ENCODE peak calls at places on chromosomes 2 and 18, in seven cellular contexts. One of them, this sample, is unnamed.

GRCh38 chr2:85905187-85905666 is 16.4 kb upstream of the ST3GAL5 start:
- DNase-seq in lower leg skin: no peak
- DNase-seq in SJCRH30: no peak
- DNase-seq in fibroblast of lung: no peak
- DNase-seq in lower lobe of right lung: no peak
- DNase-seq in GM23248: peak
- DNase-seq in kidney: no peak
- DNase-seq in this sample: peak

GRCh38 chr2:105236060-105236424 is 5.5 kb upstream of the GPR45 start:
- DNase-seq in kidney: no peak
- DNase-seq in fibroblast of lung: no peak
- DNase-seq in lower leg skin: no peak
- DNase-seq in GM23248: no peak
- DNase-seq in lower lobe of right lung: no peak
- DNase-seq in SJCRH30: no peak
- DNase-seq in this sample: no peak

GRCh38 chr2:85173909-85174308 is 40.7 kb downstream of the TCF7L1 start:
- DNase-seq in lower leg skin: no peak
- DNase-seq in kidney: no peak
- DNase-seq in lower lobe of right lung: no peak
- DNase-seq in fibroblast of lung: peak
- DNase-seq in SJCRH30: no peak
- DNase-seq in GM23248: peak
- DNase-seq in this sample: no peak

GRCh38 chr2:72154386-72154785 is 6.7 kb upstream of the CYP26B1 start:
- DNase-seq in kidney: peak
- DNase-seq in lower lobe of right lung: no peak
- DNase-seq in lower leg skin: peak
- DNase-seq in GM23248: no peak
- DNase-seq in fibroblast of lung: no peak
- DNase-seq in SJCRH30: no peak
- DNase-seq in this sample: no peak

GRCh38 chr18:9817286-9817685 is 68.5 kb upstream of the TXNDC2 start:
- DNase-seq in lower leg skin: no peak
- DNase-seq in GM23248: no peak
- DNase-seq in SJCRH30: no peak
- DNase-seq in kidney: no peak
- DNase-seq in fibroblast of lung: no peak
- DNase-seq in lower lobe of right lung: no peak
- DNase-seq in this sample: no peak

GRCh38 chr2:20745924-20746555 is 76.9 kb downstream of the LDAH start:
- DNase-seq in GM23248: no peak
- DNase-seq in SJCRH30: no peak
- DNase-seq in lower lobe of right lung: no peak
- DNase-seq in lower leg skin: no peak
- DNase-seq in kidney: no peak
- DNase-seq in fibroblast of lung: no peak
- DNase-seq in this sample: no peak

GRCh38 chr2:240925191-240925575 is 19.0 kb downstream of the CROCC2 start:
- DNase-seq in lower leg skin: peak
- DNase-seq in lower lobe of right lung: no peak
- DNase-seq in fibroblast of lung: no peak
- DNase-seq in kidney: no peak
- DNase-seq in GM23248: no peak
- DNase-seq in SJCRH30: peak
- DNase-seq in this sample: no peak

GRCh38 chr2:38279201-38279600 is 97.9 kb downstream of the ATL2 start:
- DNase-seq in kidney: no peak
- DNase-seq in lower lobe of right lung: no peak
- DNase-seq in SJCRH30: no peak
- DNase-seq in lower leg skin: no peak
- DNase-seq in GM23248: peak
- DNase-seq in fibroblast of lung: no peak
- DNase-seq in this sample: no peak

GRCh38 chr2:235768606-235769005 is 274.8 kb downstream of the AGAP1 start:
- DNase-seq in fibroblast of lung: no peak
- DNase-seq in lower leg skin: peak
- DNase-seq in kidney: no peak
- DNase-seq in SJCRH30: no peak
- DNase-seq in GM23248: no peak
- DNase-seq in lower lobe of right lung: no peak
- DNase-seq in this sample: no peak

GRCh38 chr2:45834858-45835257 is 183.4 kb downstream of the PRKCE start:
- DNase-seq in kidney: no peak
- DNase-seq in SJCRH30: no peak
- DNase-seq in GM23248: no peak
- DNase-seq in lower lobe of right lung: no peak
- DNase-seq in lower leg skin: no peak
- DNase-seq in fibroblast of lung: no peak
- DNase-seq in this sample: no peak

GRCh38 chr18:31101148-31102019 is 837 bp downstream of the DSC2 start:
- DNase-seq in lower leg skin: peak
- DNase-seq in SJCRH30: no peak
- DNase-seq in lower lobe of right lung: peak
- DNase-seq in kidney: peak
- DNase-seq in GM23248: no peak
- DNase-seq in fibroblast of lung: peak
- DNase-seq in this sample: no peak

GRCh38 chr2:195570329-195570728 is 86.7 kb upstream of the SLC39A10 start:
- DNase-seq in kidney: no peak
- DNase-seq in GM23248: no peak
- DNase-seq in fibroblast of lung: no peak
- DNase-seq in SJCRH30: no peak
- DNase-seq in lower lobe of right lung: no peak
- DNase-seq in lower leg skin: no peak
- DNase-seq in this sample: peak

GRCh38 chr2:75994759-75995158 is 284.0 kb upstream of the GCFC2 start:
- DNase-seq in fibroblast of lung: no peak
- DNase-seq in SJCRH30: peak
- DNase-seq in kidney: no peak
- DNase-seq in lower leg skin: no peak
- DNase-seq in lower lobe of right lung: no peak
- DNase-seq in GM23248: no peak
- DNase-seq in this sample: no peak

GRCh38 chr2:135615404-135615803 is 84.1 kb downstream of the R3HDM1 start:
- DNase-seq in GM23248: no peak
- DNase-seq in lower leg skin: no peak
- DNase-seq in kidney: no peak
- DNase-seq in SJCRH30: no peak
- DNase-seq in fibroblast of lung: no peak
- DNase-seq in lower lobe of right lung: no peak
- DNase-seq in this sample: no peak

GRCh38 chr2:128270306-128271185 is 48.1 kb downstream of the HS6ST1 start:
- DNase-seq in fibroblast of lung: no peak
- DNase-seq in lower lobe of right lung: no peak
- DNase-seq in GM23248: no peak
- DNase-seq in kidney: peak
- DNase-seq in lower leg skin: peak
- DNase-seq in SJCRH30: no peak
- DNase-seq in this sample: no peak

GRCh38 chr2:207008105-207008990 is 69.0 kb downstream of the CPO start:
- DNase-seq in fibroblast of lung: no peak
- DNase-seq in kidney: no peak
- DNase-seq in lower lobe of right lung: no peak
- DNase-seq in GM23248: peak
- DNase-seq in SJCRH30: no peak
- DNase-seq in lower leg skin: no peak
- DNase-seq in this sample: peak

GRCh38 chr2:165349181-165349580 is 110.0 kb downstream of the SCN2A start:
- DNase-seq in lower lobe of right lung: no peak
- DNase-seq in lower leg skin: no peak
- DNase-seq in GM23248: no peak
- DNase-seq in kidney: no peak
- DNase-seq in fibroblast of lung: no peak
- DNase-seq in SJCRH30: no peak
- DNase-seq in this sample: no peak

GRCh38 chr2:73920577-73921545 is 5.8 kb upstream of the DGUOK start:
- DNase-seq in GM23248: peak
- DNase-seq in lower leg skin: no peak
- DNase-seq in SJCRH30: peak
- DNase-seq in kidney: no peak
- DNase-seq in lower lobe of right lung: peak
- DNase-seq in fibroblast of lung: peak
- DNase-seq in this sample: no peak

GRCh38 chr2:179579744-179580143 is 281.7 kb downstream of the ZNF385B start:
- DNase-seq in lower lobe of right lung: no peak
- DNase-seq in kidney: no peak
- DNase-seq in SJCRH30: no peak
- DNase-seq in fibroblast of lung: no peak
- DNase-seq in GM23248: no peak
- DNase-seq in lower leg skin: no peak
- DNase-seq in this sample: no peak

GRCh38 chr2:70557171-70557838 is 3.7 kb upstream of the TGFA start:
- DNase-seq in lower leg skin: no peak
- DNase-seq in GM23248: no peak
- DNase-seq in lower lobe of right lung: no peak
- DNase-seq in SJCRH30: peak
- DNase-seq in kidney: no peak
- DNase-seq in fibroblast of lung: no peak
- DNase-seq in this sample: no peak

GRCh38 chr2:38509322-38509946 is 93.3 kb downstream of the HNRNPLL start:
- DNase-seq in SJCRH30: no peak
- DNase-seq in kidney: no peak
- DNase-seq in GM23248: peak
- DNase-seq in fibroblast of lung: peak
- DNase-seq in lower leg skin: no peak
- DNase-seq in lower lobe of right lung: no peak
- DNase-seq in this sample: peak

GRCh38 chr2:119701352-119701751 is 22.4 kb downstream of the TMEM177 start:
- DNase-seq in SJCRH30: no peak
- DNase-seq in GM23248: no peak
- DNase-seq in kidney: no peak
- DNase-seq in fibroblast of lung: no peak
- DNase-seq in lower lobe of right lung: no peak
- DNase-seq in lower leg skin: no peak
- DNase-seq in this sample: no peak
- H3K4me3 ChIP-seq in SJCRH30: no peak
- H3K4me3 ChIP-seq in GM23248: no peak
- H3K4me3 ChIP-seq in kidney: no peak
- H3K4me3 ChIP-seq in fibroblast of lung: no peak
- H3K4me3 ChIP-seq in lower lobe of right lung: no peak
- H3K4me3 ChIP-seq in lower leg skin: no peak
- H3K4me3 ChIP-seq in this sample: no peak

GRCh38 chr2:97739020-97739892 is 25.9 kb downstream of the ZAP70 start:
- DNase-seq in SJCRH30: no peak
- DNase-seq in fibroblast of lung: no peak
- DNase-seq in kidney: peak
- DNase-seq in lower lobe of right lung: no peak
- DNase-seq in GM23248: no peak
- DNase-seq in lower leg skin: peak
- DNase-seq in this sample: no peak

GRCh38 chr2:97739893-97740245 is 26.5 kb downstream of the ZAP70 start:
- DNase-seq in GM23248: no peak
- DNase-seq in SJCRH30: no peak
- DNase-seq in lower lobe of right lung: no peak
- DNase-seq in fibroblast of lung: no peak
- DNase-seq in lower leg skin: peak
- DNase-seq in kidney: no peak
- DNase-seq in this sample: no peak

GRCh38 chr2:97736608-97737330 is 23.4 kb downstream of the ZAP70 start:
- DNase-seq in SJCRH30: no peak
- DNase-seq in GM23248: no peak
- DNase-seq in kidney: no peak
- DNase-seq in lower leg skin: peak
- DNase-seq in lower lobe of right lung: no peak
- DNase-seq in fibroblast of lung: no peak
- DNase-seq in this sample: no peak

GRCh38 chr2:97737421-97738235 is 24.3 kb downstream of the ZAP70 start:
- DNase-seq in kidney: peak
- DNase-seq in fibroblast of lung: no peak
- DNase-seq in GM23248: no peak
- DNase-seq in lower leg skin: peak
- DNase-seq in SJCRH30: no peak
- DNase-seq in lower lobe of right lung: no peak
- DNase-seq in this sample: no peak

GRCh38 chr2:97738236-97739019 is 25.1 kb downstream of the ZAP70 start:
- DNase-seq in GM23248: no peak
- DNase-seq in fibroblast of lung: no peak
- DNase-seq in lower leg skin: peak
- DNase-seq in SJCRH30: no peak
- DNase-seq in lower lobe of right lung: no peak
- DNase-seq in kidney: peak
- DNase-seq in this sample: no peak
- H3K4me3 ChIP-seq in GM23248: no peak
- H3K4me3 ChIP-seq in fibroblast of lung: no peak
- H3K4me3 ChIP-seq in lower leg skin: no peak
- H3K4me3 ChIP-seq in SJCRH30: no peak
- H3K4me3 ChIP-seq in lower lobe of right lung: no peak
- H3K4me3 ChIP-seq in kidney: no peak
- H3K4me3 ChIP-seq in this sample: no peak

DNA sequence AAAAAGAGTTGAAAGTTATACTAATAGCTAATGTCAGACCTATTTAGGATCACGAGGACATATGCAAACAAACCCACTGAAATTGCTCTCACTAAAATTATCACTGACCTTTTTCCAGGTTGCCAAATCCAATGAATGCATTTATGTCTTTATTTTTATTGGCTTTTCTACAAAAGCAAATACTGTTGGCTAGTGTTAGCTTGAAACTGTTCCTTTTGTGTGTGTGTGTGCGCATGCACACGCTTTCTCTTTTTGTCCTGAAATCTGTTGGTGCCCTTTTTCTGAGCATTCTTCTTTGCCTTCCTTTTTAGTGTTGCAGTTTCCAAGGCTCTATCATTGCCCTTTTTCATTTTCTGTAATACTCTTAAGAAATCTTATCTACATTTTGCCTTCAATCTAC is 1269.2 kb downstream of the LRP1B start:
- DNase-seq in SJCRH30: no peak
- DNase-seq in lower leg skin: no peak
- DNase-seq in lower lobe of right lung: no peak
- DNase-seq in kidney: no peak
- DNase-seq in GM23248: no peak
- DNase-seq in fibroblast of lung: no peak
- DNase-seq in this sample: no peak
- H3K4me3 ChIP-seq in SJCRH30: no peak
- H3K4me3 ChIP-seq in lower leg skin: no peak
- H3K4me3 ChIP-seq in lower lobe of right lung: no peak
- H3K4me3 ChIP-seq in kidney: no peak
- H3K4me3 ChIP-seq in GM23248: no peak
- H3K4me3 ChIP-seq in fibroblast of lung: no peak
- H3K4me3 ChIP-seq in this sample: no peak

DNA sequence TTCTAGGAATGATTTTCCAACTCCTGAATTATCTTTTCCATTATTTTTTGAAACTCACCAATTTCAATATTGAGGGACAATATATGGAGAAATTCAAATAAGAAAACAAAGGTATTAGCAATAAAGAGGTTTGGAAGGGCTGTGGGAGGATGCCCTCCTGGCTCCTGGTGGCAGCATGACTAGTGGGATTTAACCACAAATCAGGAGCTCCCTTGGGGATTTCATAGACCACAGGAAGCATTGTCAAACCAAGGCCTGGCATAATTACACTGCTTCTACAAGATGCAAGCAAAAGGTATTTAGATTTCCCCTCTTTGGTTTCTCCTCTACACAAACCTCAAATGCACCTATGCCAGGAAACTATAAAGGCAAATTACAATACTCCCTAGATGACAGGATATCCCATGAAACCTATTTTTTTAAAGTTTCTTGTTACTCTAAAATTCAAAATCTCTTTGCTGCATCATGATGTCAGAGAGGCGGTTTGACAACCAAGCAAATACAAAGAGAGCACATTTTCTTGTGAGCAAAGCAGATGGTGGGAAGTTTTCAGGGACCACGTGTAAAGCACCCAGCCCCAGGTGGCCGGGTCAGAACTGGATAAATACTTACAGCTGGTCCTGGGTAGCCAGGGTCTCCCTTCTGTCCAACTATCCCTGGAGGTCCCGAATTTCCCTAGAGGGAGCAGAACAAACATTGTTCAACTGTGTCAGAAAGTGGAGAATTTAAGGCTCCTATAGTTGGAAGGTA is 67.9 kb downstream of the COL6A3 start:
- DNase-seq in kidney: no peak
- DNase-seq in GM23248: peak
- DNase-seq in fibroblast of lung: no peak
- DNase-seq in lower lobe of right lung: no peak
- DNase-seq in lower leg skin: no peak
- DNase-seq in SJCRH30: no peak
- DNase-seq in this sample: peak
- H3K4me3 ChIP-seq in kidney: no peak
- H3K4me3 ChIP-seq in GM23248: no peak
- H3K4me3 ChIP-seq in fibroblast of lung: no peak
- H3K4me3 ChIP-seq in lower lobe of right lung: no peak
- H3K4me3 ChIP-seq in lower leg skin: no peak
- H3K4me3 ChIP-seq in SJCRH30: no peak
- H3K4me3 ChIP-seq in this sample: no peak